ENCODE peak calls at places on chromosomes 2 and 18, in four cellular contexts. One of them, this sample, is unnamed.
A peak's percentile ranks its signal among the peaks of the same experiment; 100 is the strongest.

GRCh38 chr2:43029186-43029585 is 197.2 kb downstream of the ZFP36L2 start:
- DNase-seq in RKO: no peak
- DNase-seq in activated T-helper 1 cell treated with Interleukin-2 at 50 U/mL for 16 hours: no peak
- DNase-seq in hippocampal formation: no peak
- DNase-seq in this sample: no peak

GRCh38 chr2:217953011-217953481 is 49.7 kb downstream of the TNS1 start:
- DNase-seq in RKO: no peak
- DNase-seq in activated T-helper 1 cell treated with Interleukin-2 at 50 U/mL for 16 hours: no peak
- DNase-seq in hippocampal formation: no peak
- DNase-seq in this sample: no peak

GRCh38 chr2:111663471-111663951 is 220.5 kb downstream of the ANAPC1 start:
- DNase-seq in RKO: no peak
- DNase-seq in activated T-helper 1 cell treated with Interleukin-2 at 50 U/mL for 16 hours: no peak
- DNase-seq in hippocampal formation: no peak
- DNase-seq in this sample: no peak

GRCh38 chr2:85255813-85256581 is 71.8 kb downstream of the TGOLN2 start:
- DNase-seq in activated T-helper 1 cell treated with Interleukin-2 at 50 U/mL for 16 hours: no peak
- DNase-seq in hippocampal formation: no peak
- DNase-seq in RKO: no peak
- DNase-seq in this sample: no peak

GRCh38 chr2:54074636-54075341 is 40.6 kb upstream of the ACYP2 start:
- DNase-seq in activated T-helper 1 cell treated with Interleukin-2 at 50 U/mL for 16 hours: no peak
- DNase-seq in RKO: no peak
- DNase-seq in hippocampal formation: no peak
- DNase-seq in this sample: no peak

GRCh38 chr2:234879671-234880455 is 72.0 kb upstream of the SH3BP4 start:
- DNase-seq in RKO: peak; percentile 33
- DNase-seq in activated T-helper 1 cell treated with Interleukin-2 at 50 U/mL for 16 hours: no peak
- DNase-seq in hippocampal formation: no peak
- DNase-seq in this sample: no peak

GRCh38 chr2:196592331-196592911 is 47.1 kb upstream of the CCDC150 start:
- DNase-seq in hippocampal formation: peak; percentile 55
- DNase-seq in RKO: no peak
- DNase-seq in activated T-helper 1 cell treated with Interleukin-2 at 50 U/mL for 16 hours: no peak
- DNase-seq in this sample: no peak

GRCh38 chr18:21998531-21998930 is 170.9 kb upstream of the GATA6 start:
- DNase-seq in hippocampal formation: no peak
- DNase-seq in RKO: no peak
- DNase-seq in activated T-helper 1 cell treated with Interleukin-2 at 50 U/mL for 16 hours: no peak
- DNase-seq in this sample: no peak

GRCh38 chr2:48174503-48174902 is 268.2 kb upstream of the FBXO11 start:
- DNase-seq in hippocampal formation: no peak
- DNase-seq in RKO: no peak
- DNase-seq in activated T-helper 1 cell treated with Interleukin-2 at 50 U/mL for 16 hours: no peak
- DNase-seq in this sample: no peak

GRCh38 chr2:119476301-119477117 is 44.9 kb downstream of the TMEM37 start:
- DNase-seq in RKO: peak; percentile 75
- DNase-seq in activated T-helper 1 cell treated with Interleukin-2 at 50 U/mL for 16 hours: no peak
- DNase-seq in hippocampal formation: peak; percentile 16
- DNase-seq in this sample: no peak

GRCh38 chr2:24818721-24819167 is 25.5 kb downstream of the CENPO start:
- DNase-seq in activated T-helper 1 cell treated with Interleukin-2 at 50 U/mL for 16 hours: no peak
- DNase-seq in RKO: no peak
- DNase-seq in hippocampal formation: no peak
- DNase-seq in this sample: no peak

GRCh38 chr2:40809156-40809555 is 357.3 kb upstream of the SLC8A1 start:
- DNase-seq in RKO: no peak
- DNase-seq in activated T-helper 1 cell treated with Interleukin-2 at 50 U/mL for 16 hours: no peak
- DNase-seq in hippocampal formation: no peak
- DNase-seq in this sample: no peak

GRCh38 chr2:204145197-204146190 is 208.9 kb downstream of the ICOS start:
- DNase-seq in RKO: peak; percentile 70
- DNase-seq in hippocampal formation: peak; percentile 63
- DNase-seq in activated T-helper 1 cell treated with Interleukin-2 at 50 U/mL for 16 hours: peak; percentile 54
- DNase-seq in this sample: peak; percentile 71

GRCh38 chr2:217899231-217900009 is 103.4 kb downstream of the TNS1 start:
- DNase-seq in hippocampal formation: no peak
- DNase-seq in RKO: peak; percentile 49
- DNase-seq in activated T-helper 1 cell treated with Interleukin-2 at 50 U/mL for 16 hours: no peak
- DNase-seq in this sample: no peak

GRCh38 chr2:239137165-239137889 is 263.5 kb downstream of the HDAC4 start:
- DNase-seq in RKO: no peak
- DNase-seq in activated T-helper 1 cell treated with Interleukin-2 at 50 U/mL for 16 hours: no peak
- DNase-seq in hippocampal formation: no peak
- DNase-seq in this sample: no peak

GRCh38 chr2:165700511-165700910 is 93.5 kb downstream of the GALNT3 start:
- DNase-seq in RKO: no peak
- DNase-seq in hippocampal formation: no peak
- DNase-seq in activated T-helper 1 cell treated with Interleukin-2 at 50 U/mL for 16 hours: no peak
- DNase-seq in this sample: no peak

GRCh38 chr2:64770781-64771334 is 117.1 kb upstream of the SERTAD2 start:
- DNase-seq in RKO: peak; percentile 72
- DNase-seq in activated T-helper 1 cell treated with Interleukin-2 at 50 U/mL for 16 hours: no peak
- DNase-seq in hippocampal formation: no peak
- DNase-seq in this sample: no peak

GRCh38 chr18:43526436-43527150 is 249.3 kb upstream of the SYT4 start:
- DNase-seq in RKO: no peak
- DNase-seq in activated T-helper 1 cell treated with Interleukin-2 at 50 U/mL for 16 hours: no peak
- DNase-seq in hippocampal formation: no peak
- DNase-seq in this sample: no peak

GRCh38 chr2:98696167-98696566 is 34.8 kb downstream of the MGAT4A start:
- DNase-seq in activated T-helper 1 cell treated with Interleukin-2 at 50 U/mL for 16 hours: no peak
- DNase-seq in RKO: no peak
- DNase-seq in hippocampal formation: no peak
- DNase-seq in this sample: no peak

GRCh38 chr2:33451825-33452224 is 24.6 kb upstream of the RASGRP3 start:
- DNase-seq in RKO: no peak
- DNase-seq in hippocampal formation: no peak
- DNase-seq in activated T-helper 1 cell treated with Interleukin-2 at 50 U/mL for 16 hours: no peak
- DNase-seq in this sample: no peak

GRCh38 chr2:7053650-7054262 is 136.5 kb downstream of the RNF144A start:
- DNase-seq in RKO: no peak
- DNase-seq in hippocampal formation: peak; percentile 59
- DNase-seq in activated T-helper 1 cell treated with Interleukin-2 at 50 U/mL for 16 hours: no peak
- DNase-seq in this sample: no peak

GRCh38 chr2:208072250-208072892 is 47.0 kb upstream of the PLEKHM3 start:
- DNase-seq in activated T-helper 1 cell treated with Interleukin-2 at 50 U/mL for 16 hours: peak; percentile 10
- DNase-seq in RKO: peak; percentile 72
- DNase-seq in hippocampal formation: peak; percentile 72
- DNase-seq in this sample: peak; percentile 50

GRCh38 chr2:64804651-64805050 is 150.9 kb upstream of the SERTAD2 start:
- DNase-seq in hippocampal formation: no peak
- DNase-seq in activated T-helper 1 cell treated with Interleukin-2 at 50 U/mL for 16 hours: no peak
- DNase-seq in RKO: no peak
- DNase-seq in this sample: no peak

GRCh38 chr2:56018202-56018601 is 94.6 kb upstream of the EFEMP1 start:
- DNase-seq in RKO: no peak
- DNase-seq in hippocampal formation: no peak
- DNase-seq in activated T-helper 1 cell treated with Interleukin-2 at 50 U/mL for 16 hours: no peak
- DNase-seq in this sample: no peak

GRCh38 chr2:80149991-80150390 is 154.6 kb downstream of the LRRTM1 start:
- DNase-seq in RKO: no peak
- DNase-seq in hippocampal formation: no peak
- DNase-seq in activated T-helper 1 cell treated with Interleukin-2 at 50 U/mL for 16 hours: no peak
- DNase-seq in this sample: no peak

This sample was measured in activated CD4-positive, alpha-beta T cell treated with anti-CD3 and anti-CD28 coated beads for 4 hours.